ENCODE peak calls at places on chromosome 18, in five cellular contexts. I, V, N, H and Y are unnamed samples.

GRCh38 chr18:56637897-56638231 is 528 bp downstream of the TXNL1 start:
- DNase-seq in I (no peak), V (peak), N (no peak), H (no peak), Y (no peak)

GRCh38 chr18:61719676-61720075 is 173.1 kb downstream of the RNF152 start:
- DNase-seq in I (no peak), V (no peak), N (no peak), H (no peak), Y (no peak)

GRCh38 chr18:78378983-78379382 is 600.6 kb upstream of the SALL3 start:
- DNase-seq in I (no peak), V (no peak), N (no peak), H (no peak), Y (no peak)

GRCh38 chr18:66124394-66124793 is 373.6 kb downstream of the CDH7 start:
- DNase-seq in I (no peak), V (no peak), N (peak), H (no peak), Y (no peak)

GRCh38 chr18:12301263-12302005 is 6.6 kb upstream of the TUBB6 start:
- DNase-seq in I (no peak), V (no peak), N (no peak), H (no peak), Y (no peak)

GRCh38 chr18:23300211-23300887 is 152.7 kb upstream of the RIOK3 start:
- DNase-seq in I (no peak), V (no peak), N (no peak), H (no peak), Y (no peak)

GRCh38 chr18:48840491-48840877 is 110.3 kb downstream of the SMAD7 start:
- DNase-seq in I (no peak), V (no peak), N (no peak), H (no peak), Y (no peak)

GRCh38 chr18:31223371-31223770 is 60.7 kb upstream of the DSC1 start:
- DNase-seq in I (no peak), V (no peak), N (no peak), H (no peak), Y (no peak)

GRCh38 chr18:55243852-55244251 is 284.6 kb upstream of the CCDC68 start:
- DNase-seq in I (no peak), V (no peak), N (no peak), H (no peak), Y (no peak)

DNA sequence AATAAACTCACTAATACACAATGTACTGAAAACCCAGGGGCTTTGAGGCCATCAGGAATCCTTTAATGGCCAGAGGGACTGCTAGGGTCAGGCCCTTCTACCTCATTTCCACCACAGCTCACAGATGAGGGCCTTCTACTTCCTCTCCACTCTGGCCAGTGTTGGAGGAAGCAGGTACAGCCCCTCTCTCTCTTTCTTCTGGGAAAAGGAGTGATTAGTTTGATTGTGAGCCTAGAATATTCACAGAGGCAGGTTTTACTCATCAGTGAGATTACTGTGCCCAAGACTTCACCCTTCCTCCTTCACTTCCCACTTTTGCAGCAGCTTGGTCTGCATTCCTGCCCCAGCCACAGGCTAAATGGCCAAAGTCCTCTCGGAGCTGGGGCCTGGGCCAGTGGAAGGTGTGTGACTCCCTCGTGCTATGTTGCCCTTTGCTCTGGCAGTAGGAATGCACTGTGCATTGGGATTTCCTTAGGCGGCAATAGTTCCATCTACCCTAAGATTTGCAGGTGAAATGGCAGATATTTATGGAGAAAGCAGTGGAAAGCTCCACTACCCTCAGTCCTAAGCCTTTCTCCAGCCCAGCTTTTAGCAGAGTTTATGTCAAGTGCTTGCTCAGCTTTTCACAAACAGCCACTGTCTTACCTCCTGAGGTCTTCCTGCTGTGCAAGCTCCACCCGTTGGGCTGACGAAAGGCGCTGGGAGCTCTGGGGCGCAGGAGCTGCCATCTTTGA is 36.2 kb upstream of the YES1 start:
- DNase-seq in I (no peak), V (no peak), N (peak), H (no peak), Y (no peak)
- TF ChIP-seq KDM1A in I (no peak), V (no peak), N (peak), H (no peak), Y (no peak)

GRCh38 chr18:50649821-50650220 is 89.9 kb downstream of the MAPK4 start:
- DNase-seq in I (no peak), V (no peak), N (no peak), H (no peak), Y (no peak)
- TF ChIP-seq EP300 in I (no peak), V (no peak), N (no peak), H (no peak), Y (no peak)

DNA sequence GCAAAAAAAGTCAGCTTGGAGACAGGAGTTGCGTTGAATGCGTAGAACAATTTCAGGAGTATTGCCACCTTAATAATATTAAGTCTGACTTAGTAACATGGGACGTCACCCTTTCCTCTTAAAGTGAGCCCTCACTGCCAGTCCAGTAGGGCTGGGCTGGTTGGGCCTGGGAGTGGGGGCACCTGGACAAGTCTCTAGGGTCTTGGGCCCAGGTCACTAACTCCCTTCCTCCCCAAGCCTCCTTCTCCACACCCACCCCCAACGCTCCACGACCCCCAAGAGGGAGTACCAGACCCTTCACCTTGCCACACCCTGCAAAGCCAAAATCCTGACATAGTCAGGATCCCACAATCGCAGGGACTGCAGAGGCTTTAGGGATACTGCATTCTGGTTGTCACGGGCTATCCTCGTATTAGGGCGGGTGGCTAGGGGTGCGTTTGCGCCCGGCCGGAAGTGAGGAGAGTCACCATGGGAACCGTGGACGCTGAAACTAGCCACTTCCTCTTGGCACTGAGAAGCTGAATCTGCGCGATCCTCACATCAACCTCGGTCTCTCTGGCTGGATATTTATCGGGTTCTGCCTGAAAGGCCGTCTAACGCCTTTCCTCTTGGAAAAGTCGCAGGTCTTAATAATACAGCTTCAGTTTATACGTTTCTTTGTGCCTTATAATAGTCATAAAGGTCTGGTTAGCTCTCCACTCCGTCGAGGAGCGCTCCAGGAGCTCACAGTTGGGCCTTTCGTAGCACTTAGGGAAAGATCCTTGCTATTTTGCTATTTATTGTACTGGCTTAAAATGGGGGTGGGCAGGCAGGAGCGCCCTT is 10.3 kb upstream of the CXXC1 start:
- DNase-seq in I (no peak), V (no peak), N (no peak), H (peak), Y (peak)
- TF ChIP-seq KDM1A in I (no peak), V (no peak), N (no peak), H (no peak), Y (no peak)

GRCh38 chr18:77090546-77091200 is 41.9 kb downstream of the MBP start:
- DNase-seq in I (no peak), V (no peak), N (no peak), H (no peak), Y (no peak)
- TF ChIP-seq EP300 in I (no peak), V (no peak), N (no peak), H (no peak), Y (no peak)

GRCh38 chr18:51727780-51728179 is 530.3 kb upstream of the MEX3C start:
- DNase-seq in I (no peak), V (no peak), N (no peak), H (no peak), Y (no peak)
- TF ChIP-seq KDM1A in I (no peak), V (no peak), N (no peak), H (no peak), Y (no peak)

GRCh38 chr18:60452424-60452823 is 79.8 kb upstream of the MC4R start:
- DNase-seq in I (no peak), V (no peak), N (no peak), H (no peak), Y (no peak)
- TF ChIP-seq EP300 in I (no peak), V (no peak), N (no peak), H (no peak), Y (no peak)

GRCh38 chr18:38565513-38565912 is 999.9 kb upstream of the CELF4 start:
- DNase-seq in I (no peak), V (no peak), N (no peak), H (no peak), Y (no peak)

DNA sequence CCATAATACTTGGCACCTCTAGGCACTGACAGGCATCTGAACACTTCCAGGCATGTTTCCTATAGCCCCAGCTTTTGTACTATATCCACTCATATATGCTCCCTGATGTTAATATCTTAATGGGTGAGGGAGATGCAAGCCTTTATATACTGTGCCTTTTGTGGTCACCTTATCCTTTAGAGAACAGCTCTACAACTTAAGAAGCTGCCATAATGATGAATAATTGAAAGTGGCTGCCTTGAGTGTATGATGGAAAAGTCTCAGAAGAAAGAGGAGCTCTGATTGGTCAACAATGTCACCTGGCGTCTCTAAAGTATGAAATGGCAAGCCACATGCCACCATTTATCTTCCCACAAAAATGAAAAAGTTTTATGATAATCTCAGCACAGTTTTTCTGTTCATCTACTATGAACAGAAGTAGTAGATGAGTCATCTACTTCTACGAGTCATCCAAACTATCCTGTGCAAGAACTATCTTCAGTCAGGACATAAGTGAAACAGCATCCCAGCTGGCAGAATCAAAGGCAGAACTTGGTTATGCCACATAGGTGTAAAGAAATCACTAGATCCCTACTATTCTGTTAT is 997.9 kb upstream of the CELF4 start:
- DNase-seq in I (no peak), V (no peak), N (no peak), H (no peak), Y (no peak)
- TF ChIP-seq KDM1A in I (no peak), V (no peak), N (no peak), H (no peak), Y (no peak)

GRCh38 chr18:13520306-13520705 is 206.1 kb downstream of the FAM210A start:
- DNase-seq in I (no peak), V (no peak), N (no peak), H (no peak), Y (no peak)
- TF ChIP-seq EP300 in I (no peak), V (no peak), N (no peak), H (no peak), Y (no peak)

DNA sequence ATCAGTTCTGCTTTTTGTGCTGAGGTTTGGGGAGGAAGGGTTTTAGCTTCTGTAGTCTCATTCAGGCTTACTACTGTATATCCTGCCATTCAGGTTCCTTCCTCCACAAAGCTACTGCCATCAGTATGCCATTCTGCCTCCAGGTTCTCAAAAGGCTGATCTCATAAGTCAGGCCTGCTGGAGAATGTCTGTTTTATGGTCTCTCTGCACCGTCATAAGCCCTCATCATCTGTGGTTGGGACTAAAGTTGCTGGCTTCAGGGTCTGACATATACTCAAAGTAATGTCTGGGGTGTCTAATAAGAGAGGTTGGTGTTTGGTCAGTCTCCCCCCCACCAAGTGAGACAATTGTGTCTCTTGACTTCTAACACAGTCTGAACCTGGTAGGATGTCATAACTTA is 36.2 kb upstream of the CCBE1 start:
- DNase-seq in I (no peak), V (no peak), N (no peak), H (no peak), Y (no peak)
- TF ChIP-seq KDM1A in I (no peak), V (no peak), N (no peak), H (no peak), Y (no peak)

GRCh38 chr18:13629841-13630747 is 96.3 kb downstream of the FAM210A start:
- DNase-seq in I (peak), V (peak), N (peak), H (peak), Y (no peak)
- TF ChIP-seq EP300 in I (no peak), V (no peak), N (no peak), H (no peak), Y (no peak)